ENCODE peak calls at places on chromosomes 5 and 9, in nine cellular contexts. A is AG20443; J is right lobe of liver; G is CD4-positive, alpha-beta memory T cell; C is ovary; K is GM04503; B is activated naive CD4-positive, alpha-beta T cell; Q is cerebellum; U is IMR-90. E is an unnamed sample.

GRCh38 chr9:38183994-38184568 is 115.1 kb upstream of the SHB start:
- DNase-seq in B (no peak), G (no peak), A (no peak), C (no peak), Q (no peak), J (no peak), U (no peak), K (no peak), E (no peak)

GRCh38 chr5:143600396-143601075 is 197.1 kb upstream of the NR3C1 start:
- DNase-seq in Q (no peak), U (peak; percentile 66), C (no peak), J (no peak), K (no peak), G (no peak), B (no peak), A (peak; percentile 17), E (no peak)

GRCh38 chr9:132135456-132135855 is 26.4 kb upstream of the NTNG2 start:
- DNase-seq in Q (no peak), J (no peak), K (no peak), A (no peak), G (no peak), U (no peak), B (no peak), C (no peak), E (no peak)

GRCh38 chr5:660491-661030 is 32.6 kb downstream of the TPPP start:
- DNase-seq in Q (no peak), C (no peak), U (no peak), J (peak; percentile 12), G (no peak), A (no peak), K (no peak), B (no peak), E (no peak)

GRCh38 chr9:134416385-134417022 is 90.2 kb downstream of the RXRA start:
- DNase-seq in K (no peak), J (no peak), C (no peak), A (no peak), Q (no peak), B (no peak), G (no peak), U (no peak), E (no peak)

GRCh38 chr9:120985759-120986353 is 59.3 kb upstream of the TRAF1 start:
- DNase-seq in C (no peak), K (peak; percentile 17), Q (peak; percentile 17), A (peak; percentile 51), U (peak; percentile 79), B (no peak), J (no peak), G (no peak), E (peak; percentile 57)

GRCh38 chr9:136946893-136947891 is 2.1 kb downstream of the C8G start:
- DNase-seq in G (no peak), C (peak; percentile 48), U (no peak), Q (peak; percentile 68), A (no peak), K (no peak), J (peak; percentile 49), B (no peak), E (no peak)

GRCh38 chr9:88775037-88775471 is 216.2 kb upstream of the S1PR3 start:
- DNase-seq in B (no peak), C (no peak), A (peak; percentile 62), Q (no peak), U (peak; percentile 98), K (peak; percentile 91), G (no peak), J (no peak), E (peak; percentile 59)

GRCh38 chr9:77486968-77487367 is 161.2 kb downstream of the GNA14 start:
- DNase-seq in B (no peak), K (no peak), Q (no peak), U (no peak), J (no peak), A (no peak), G (no peak), C (no peak), E (no peak)

GRCh38 chr5:108003178-108003577 is 332.4 kb upstream of the EFNA5 start:
- DNase-seq in A (peak; percentile 58), K (no peak), G (peak; percentile 15), C (no peak), U (peak; percentile 61), Q (no peak), J (no peak), B (no peak), E (peak; percentile 55)

GRCh38 chr5:55856511-55857246 is 5.5 kb downstream of the IL31RA start:
- DNase-seq in A (no peak), K (no peak), B (no peak), Q (no peak), G (peak; percentile 47), C (no peak), J (no peak), U (no peak), E (no peak)

GRCh38 chr5:172420215-172420934 is 34.0 kb downstream of the SH3PXD2B start:
- DNase-seq in C (peak; percentile 66), K (peak; percentile 97), B (no peak), G (no peak), A (peak; percentile 87), J (peak; percentile 76), U (peak; percentile 94), Q (peak; percentile 82), E (peak; percentile 94)

GRCh38 chr5:127574852-127575679 is 57.6 kb downstream of the PRRC1 start:
- DNase-seq in U (no peak), K (no peak), G (no peak), B (no peak), C (no peak), A (no peak), J (no peak), Q (no peak), E (no peak)

GRCh38 chr5:169751490-169751889 is 114.4 kb downstream of the DOCK2 start:
- DNase-seq in U (no peak), C (no peak), K (no peak), B (no peak), J (no peak), G (no peak), Q (no peak), A (no peak), E (no peak)

GRCh38 chr9:109652971-109653370 is 127.0 kb upstream of the PALM2AKAP2 start:
- DNase-seq in J (no peak), U (peak; percentile 16), K (no peak), Q (no peak), C (no peak), B (no peak), A (peak; percentile 68), G (no peak), E (peak; percentile 43)

GRCh38 chr9:137721479-137721878 is 102.7 kb downstream of the EHMT1 start:
- DNase-seq in U (no peak), J (no peak), B (no peak), A (no peak), Q (no peak), G (no peak), K (no peak), C (no peak), E (no peak)

GRCh38 chr9:108813951-108814601 is 41.7 kb downstream of the ACTL7B start:
- DNase-seq in C (no peak), A (peak; percentile 80), K (peak; percentile 22), J (no peak), G (no peak), Q (peak; percentile 19), U (no peak), B (no peak), E (peak; percentile 81)

E was measured in AG08395.